ENCODE peak calls at places on chromosomes 4 and X, in four cellular contexts. D is stomach, I is A549, G is body of pancreas. R is an unnamed sample.

GRCh38 chrX:150983526-150984163 is 510 bp downstream of the HMGB3 start:
- DNase-seq in D (no peak), I (no peak), G (no peak), R (no peak)

GRCh38 chrX:51893931-51894696 is 691 bp downstream of the MAGED1 start:
- DNase-seq in D (no peak), I (peak; percentile 7), G (peak; percentile 65), R (no peak)

GRCh38 chr4:134780244-134780643 is 578.7 kb upstream of the PABPC4L start:
- DNase-seq in D (no peak), I (no peak), G (no peak), R (no peak)

GRCh38 chrX:101417981-101418841 is 10.2 kb downstream of the HNRNPH2 start:
- DNase-seq in D (peak; percentile 58), I (no peak), G (peak; percentile 57), R (peak; percentile 90)

GRCh38 chr4:70240192-70240591 is 2.2 kb upstream of the CSN3 start:
- DNase-seq in D (no peak), I (no peak), G (no peak), R (no peak)

GRCh38 chr4:53992785-53993184 is 71.6 kb downstream of the CHIC2 start:
- DNase-seq in D (no peak), I (no peak), G (no peak), R (no peak)

GRCh38 chr4:185821029-185821419 is 9.0 kb upstream of the SORBS2 start:
- DNase-seq in D (peak; percentile 40), I (no peak), G (peak; percentile 60), R (no peak)

GRCh38 chr4:4376074-4376473 is 10.8 kb upstream of the NSG1 start:
- DNase-seq in D (no peak), I (no peak), G (no peak), R (no peak)

GRCh38 chr4:95549246-95550138 is 719 bp upstream of the UNC5C start:
- DNase-seq in D (peak; percentile 27), I (peak; percentile 24), G (peak; percentile 21), R (no peak)

GRCh38 chr4:82745173-82745842 is 53.3 kb downstream of the SCD5 start:
- DNase-seq in D (no peak), I (no peak), G (peak; percentile 69), R (no peak)

GRCh38 chrX:132413459-132413858 is 75.4 kb downstream of the MBNL3 start:
- DNase-seq in D (no peak), I (peak; percentile 3), G (no peak), R (no peak)

GRCh38 chr4:1096841-1097240 is 16.5 kb downstream of the RNF212 start:
- DNase-seq in D (no peak), I (no peak), G (no peak), R (no peak)

GRCh38 chr4:187940299-187940698 is 55.3 kb upstream of the ZFP42 start:
- DNase-seq in D (no peak), I (no peak), G (no peak), R (no peak)

GRCh38 chr4:26941951-26942350 is 81.3 kb downstream of the STIM2 start:
- DNase-seq in D (no peak), I (no peak), G (no peak), R (no peak)

GRCh38 chr4:126071346-126072333 is 756.9 kb downstream of the FAT4 start:
- DNase-seq in D (peak; percentile 54), I (no peak), G (peak; percentile 60), R (no peak)

GRCh38 chr4:135240796-135241195 is 1039.2 kb upstream of the PABPC4L start:
- DNase-seq in D (no peak), I (no peak), G (no peak), R (no peak)

GRCh38 chrX:1661048-1661921 is 46.4 kb downstream of the ASMT start:
- DNase-seq in D (peak; percentile 46), I (peak; percentile 56), G (no peak), R (no peak)

GRCh38 chr4:185774815-185775684 is 36.9 kb downstream of the SORBS2 start:
- DNase-seq in D (peak; percentile 42), I (peak; percentile 15), G (peak; percentile 67), R (no peak)

GRCh38 chr4:182294436-182294835 is 51.2 kb downstream of the TENM3 start:
- DNase-seq in D (no peak), I (no peak), G (no peak), R (peak; percentile 8)

GRCh38 chrX:118928126-118928525 is 46.3 kb upstream of the LONRF3 start:
- DNase-seq in D (no peak), I (no peak), G (no peak), R (no peak)

GRCh38 chr4:149927514-149927913 is 111.9 kb upstream of the IQCM start:
- DNase-seq in D (no peak), I (no peak), G (no peak), R (no peak)

GRCh38 chrX:88903989-88904718 is 157.1 kb downstream of the CPXCR1 start:
- DNase-seq in D (no peak), I (no peak), G (no peak), R (no peak)

GRCh38 chrX:150454083-150454482 is 91.0 kb downstream of the MAMLD1 start:
- DNase-seq in D (no peak), I (no peak), G (no peak), R (no peak)

GRCh38 chr4:76210502-76210901 is 3.1 kb downstream of the SCARB2 start:
- DNase-seq in D (no peak), I (no peak), G (no peak), R (peak; percentile 77)

GRCh38 chr4:86549163-86549788 is 44.8 kb upstream of the PTPN13 start:
- DNase-seq in D (no peak), I (no peak), G (no peak), R (no peak)

GRCh38 chrX:124736553-124737240 is 390.3 kb downstream of the SH2D1A start:
- DNase-seq in D (no peak), I (no peak), G (no peak), R (no peak)
- H3K4me3 ChIP-seq in D (no peak overlapping the region), I (no peak overlapping the region), G (no peak overlapping the region), R (no peak overlapping the region)

DNA sequence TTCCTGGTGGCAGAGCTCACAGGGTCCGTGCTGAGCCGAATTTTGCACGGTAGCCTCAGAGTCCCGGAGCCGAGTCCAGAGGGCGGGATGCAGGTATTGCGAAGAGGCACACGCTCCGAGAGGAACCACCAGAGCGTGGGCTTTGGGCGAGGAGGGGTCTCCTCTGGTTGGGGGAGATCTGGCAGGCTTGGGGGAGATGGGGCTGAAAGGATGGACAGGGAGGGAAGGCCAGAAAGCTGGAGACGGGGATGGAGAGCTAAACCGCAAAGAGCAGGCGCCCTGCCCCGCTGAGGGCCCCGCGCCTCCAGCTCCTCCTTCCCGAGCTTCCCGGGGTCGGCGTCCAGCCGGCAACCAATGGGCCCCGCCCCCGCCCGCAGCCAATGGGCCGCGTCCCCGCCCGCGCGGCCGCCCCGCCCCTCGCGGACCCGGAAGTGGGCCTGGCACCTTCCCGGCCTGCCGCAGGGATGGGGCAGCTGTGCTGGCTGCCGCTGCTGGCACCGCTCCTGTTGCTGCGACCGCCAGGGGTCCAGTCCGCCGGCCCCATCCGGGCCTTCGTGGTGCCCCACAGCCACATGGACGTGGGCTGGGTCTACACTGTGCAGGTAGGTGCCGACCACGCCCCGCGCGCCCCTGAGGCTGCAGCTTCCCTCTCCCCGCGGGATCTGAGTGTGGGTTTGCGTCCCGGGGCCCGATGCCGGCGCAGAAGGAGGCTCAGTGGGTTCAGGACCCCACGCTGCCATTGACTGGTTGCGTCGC is at the start of gene MAN2B2:
- DNase-seq in D (peak; percentile 93), I (peak; percentile 64), G (peak; percentile 92), R (peak; percentile 94)
- TF ChIP-seq POLR2A in D (no peak), I (peak; percentile 85), G (peak; percentile 82), R (peak; percentile 15)

DNA sequence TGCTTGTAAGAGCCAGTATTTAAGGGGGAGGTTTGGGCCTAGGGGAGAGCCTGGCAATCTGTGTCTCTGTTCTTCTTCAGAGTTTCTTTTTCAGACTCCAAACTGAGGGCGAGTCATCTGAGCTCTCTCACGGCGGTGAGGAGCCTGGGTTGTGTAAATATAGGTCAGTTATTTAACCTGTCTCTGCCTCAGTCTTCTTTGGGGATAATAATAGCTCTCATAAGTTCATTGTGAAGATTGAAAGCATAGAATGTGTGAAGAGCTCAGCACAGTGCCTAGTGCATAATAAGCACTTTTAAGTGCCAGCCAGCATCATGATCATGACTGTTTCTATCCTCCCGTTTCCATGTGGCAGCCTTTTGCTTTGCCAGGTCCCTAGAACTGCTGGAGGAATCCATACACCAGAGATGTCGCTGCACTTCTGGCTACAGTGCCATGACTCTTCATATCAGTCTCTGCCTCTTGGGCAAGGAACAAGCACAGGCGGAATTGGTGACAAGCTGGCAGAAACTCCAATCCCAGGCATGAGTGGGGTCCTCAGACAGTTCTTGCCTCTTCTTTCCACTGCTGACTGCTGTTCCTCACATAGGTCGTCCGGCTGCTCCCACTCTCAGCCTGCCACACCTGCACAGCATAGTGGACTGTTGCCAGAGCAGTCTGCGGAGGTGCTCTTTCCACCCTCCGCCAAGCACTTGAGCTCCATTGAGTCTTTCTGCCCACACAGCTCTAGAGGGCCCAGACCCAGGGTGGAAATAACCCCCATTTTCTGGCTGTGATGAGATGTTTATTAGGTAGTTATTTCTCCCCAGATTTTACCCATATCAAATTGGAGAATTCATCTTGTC is 103.7 kb upstream of the MAML3 start:
- DNase-seq in D (no peak), I (no peak), G (no peak), R (no peak)
- H3K27ac ChIP-seq in D (no peak overlapping the region), I (peak overlapping the region; percentile 73), G (no peak overlapping the region), R (peak overlapping the region; percentile 25)

DNA sequence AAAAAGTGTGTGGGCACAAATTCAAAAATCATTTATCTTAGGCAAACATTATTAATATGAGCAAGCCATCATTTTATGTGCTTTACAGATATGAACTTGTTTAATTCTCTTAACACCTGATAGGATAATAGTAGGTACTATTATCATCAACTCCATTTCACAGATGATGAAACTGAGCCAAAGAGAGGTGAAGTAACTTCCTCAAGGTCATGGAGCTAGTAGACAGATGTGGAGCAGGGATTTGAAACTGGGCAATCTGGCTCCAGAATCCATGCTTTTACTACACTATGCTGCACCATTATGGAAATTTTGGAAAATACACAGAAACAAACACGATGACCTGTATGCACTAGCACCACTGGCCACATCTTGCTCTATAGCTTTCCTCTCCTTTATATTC is 1.0 kb upstream of the PIN4 start:
- DNase-seq in D (no peak), I (no peak), G (no peak), R (no peak)
- H3K4me3 ChIP-seq in D (peak overlapping the region; percentile 79), I (peak overlapping the region; percentile 88), G (no peak overlapping the region), R (peak overlapping the region; percentile 62)

DNA sequence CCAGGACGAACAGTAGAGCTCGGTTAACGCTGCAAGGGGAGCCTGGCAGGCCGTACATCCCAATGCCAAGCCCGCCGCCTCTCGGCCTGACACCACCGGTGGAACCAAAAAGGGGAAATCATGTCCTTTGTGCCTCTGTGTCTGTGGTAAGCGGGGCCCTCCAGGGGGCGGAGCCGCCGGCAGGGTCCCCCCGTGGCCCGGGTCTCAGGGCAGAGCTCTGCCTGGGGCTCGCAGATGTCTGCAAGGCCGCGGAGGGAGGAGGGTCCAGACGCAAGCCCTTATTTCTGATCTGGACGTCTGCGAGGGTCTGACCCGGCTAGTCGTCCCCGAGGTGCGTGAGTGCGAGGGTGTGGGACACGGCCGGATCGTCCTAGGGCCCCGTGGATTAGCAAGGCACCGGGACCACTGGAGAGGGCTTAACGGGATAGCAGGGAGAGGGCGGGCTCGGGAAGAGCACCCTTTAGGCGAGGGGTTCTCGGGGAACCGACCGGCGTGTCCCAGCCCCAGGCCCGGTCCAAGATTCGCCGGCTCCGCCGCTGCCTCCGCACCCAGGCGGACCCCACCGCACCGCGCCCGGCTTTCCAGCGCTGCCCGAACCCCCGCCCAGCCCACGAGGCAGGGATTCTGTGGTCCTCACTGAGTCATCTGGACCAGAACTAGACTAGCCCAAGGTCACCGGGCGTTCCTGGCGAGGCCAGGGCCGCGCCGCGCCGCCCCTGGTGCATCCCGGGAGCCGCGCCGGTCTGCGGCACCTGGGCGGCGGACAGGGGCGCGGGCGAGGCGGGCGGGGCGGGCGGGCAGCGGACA is 858 bp upstream of the FAM193A start:
- DNase-seq in D (peak; percentile 35), I (peak; percentile 19), G (peak; percentile 35), R (no peak)
- TF ChIP-seq POLR2A in D (no peak), I (no peak), G (peak; percentile 57), R (peak; percentile 8)